ENCODE peak calls at places on chromosomes 6 and 20, in nine cellular contexts. G, O, X, B, A, K, H, I and R are unnamed samples. For H3K36me3 and H3K4me1, the result is how much of the 10 kb centered on the place peaks cover.

GRCh38 chr6:134402372-134402984 is 84.6 kb upstream of the SGK1 start:
- DNase-seq in H (no peak), A (no peak), K (no peak), G (no peak), B (no peak), O (no peak), I (no peak), X (no peak), R (no peak)

GRCh38 chr20:61822396-61822795 is 243.3 kb downstream of the TAF4 start:
- DNase-seq in A (no peak), I (no peak), G (peak), B (no peak), X (no peak), K (no peak), H (no peak), O (no peak), R (no peak)

GRCh38 chr6:36717231-36717825 is 19.7 kb downstream of the RAB44 start:
- DNase-seq in K (no peak), O (no peak), G (no peak), X (no peak), A (no peak), H (no peak), B (no peak), I (no peak), R (no peak)

GRCh38 chr20:49548371-49548947 is 19.5 kb downstream of the PTGIS start:
- DNase-seq in A (no peak), H (no peak), B (no peak), I (no peak), G (no peak), K (no peak), O (no peak), X (no peak), R (no peak)

GRCh38 chr6:48628316-48628715 is 517.3 kb upstream of the PTCHD4 start:
- DNase-seq in A (peak), K (peak), X (no peak), B (no peak), H (no peak), O (no peak), G (no peak), I (no peak), R (no peak)

GRCh38 chr20:52536040-52536439 is 344.5 kb upstream of the ZFP64 start:
- DNase-seq in A (no peak), I (no peak), K (no peak), G (no peak), X (no peak), H (no peak), O (no peak), B (no peak), R (no peak)

GRCh38 chr6:157911786-157912185 is 69.9 kb upstream of the SYNJ2 start:
- DNase-seq in X (no peak), H (no peak), I (no peak), B (no peak), G (no peak), K (no peak), O (no peak), A (no peak), R (no peak)

GRCh38 chr6:46053034-46053933 is 37.6 kb upstream of the CLIC5 start:
- DNase-seq in I (peak), X (no peak), K (peak), H (no peak), B (no peak), G (no peak), O (no peak), A (no peak), R (no peak)

GRCh38 chr20:59577809-59578601 is 26.3 kb upstream of the PHACTR3 start:
- DNase-seq in G (no peak), H (no peak), K (no peak), X (no peak), I (no peak), B (no peak), O (no peak), A (no peak), R (no peak)

GRCh38 chr6:5087389-5087788 is 2.2 kb downstream of the PPP1R3G start:
- DNase-seq in I (peak), B (no peak), H (no peak), G (peak), A (no peak), X (no peak), K (no peak), O (no peak), R (no peak)

GRCh38 chr20:41889125-41889870 is 271.1 kb upstream of the CHD6 start:
- DNase-seq in X (peak), I (no peak), G (no peak), K (no peak), O (no peak), B (peak), A (no peak), H (no peak), R (no peak)

GRCh38 chr20:33124261-33124660 is 43.7 kb upstream of the BPIFA2 start:
- DNase-seq in A (no peak), H (no peak), I (no peak), O (no peak), K (no peak), G (no peak), B (no peak), X (no peak), R (no peak)

GRCh38 chr6:14622135-14622534 is 504.6 kb downstream of the CD83 start:
- DNase-seq in H (no peak), O (no peak), G (no peak), I (no peak), A (no peak), K (no peak), X (no peak), B (peak), R (no peak)

GRCh38 chr6:27726620-27727023 is 185.6 kb downstream of the OR2B2 start:
- DNase-seq in A (no peak), K (peak), O (no peak), X (no peak), G (no peak), I (no peak), B (peak), H (no peak), R (no peak)

GRCh38 chr6:34890526-34890910 is 1.5 kb downstream of the ANKS1A start:
- DNase-seq in B (no peak), A (no peak), I (no peak), G (no peak), K (peak), X (no peak), O (no peak), H (no peak), R (no peak)
- H3K4me3 ChIP-seq in B (peak), A (peak), I (peak), G (peak), K (peak), X (no peak), O (peak), H (peak), R (peak)

GRCh38 chr6:124131259-124131658 is 327.6 kb downstream of the NKAIN2 start:
- DNase-seq in K (no peak), B (peak), H (no peak), O (no peak), I (no peak), G (no peak), X (no peak), A (peak), R (no peak)

GRCh38 chr6:124132256-124132655 is 328.6 kb downstream of the NKAIN2 start:
- DNase-seq in K (no peak), A (peak), B (no peak), G (no peak), X (no peak), I (no peak), H (no peak), O (no peak), R (no peak)

DNA sequence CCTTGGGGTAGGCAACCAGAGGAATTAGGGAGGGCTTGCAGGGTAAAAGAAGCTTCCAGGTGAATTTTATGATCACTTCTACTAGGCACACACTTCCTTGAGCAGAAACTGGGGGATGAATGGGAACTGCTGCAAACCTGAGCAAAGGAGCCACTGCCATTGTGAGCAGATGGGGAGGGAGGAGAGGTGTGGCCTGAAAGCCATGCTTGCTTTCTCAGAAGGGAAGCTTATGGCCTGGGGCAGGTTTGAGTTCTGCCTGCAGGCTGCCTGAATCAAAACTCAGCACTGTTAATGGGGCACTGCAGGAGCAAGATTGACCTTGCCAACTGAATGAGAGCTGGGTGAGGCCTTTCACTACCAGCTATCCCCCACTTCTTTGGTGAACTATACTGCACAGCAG is 328.1 kb downstream of the NKAIN2 start:
- DNase-seq in A (no peak), I (no peak), G (no peak), X (no peak), H (no peak), K (no peak), B (no peak), O (no peak), R (no peak)
- H3K36me3 ChIP-seq in A (under half), I (under half), G (under half), X (under half), H (under half), K (under half), B (under half), O (under half), R (under half)

GRCh38 chr6:111600588-111601440 is 4.9 kb downstream of the TRAF3IP2 start:
- DNase-seq in I (no peak), K (no peak), G (no peak), H (no peak), A (no peak), B (no peak), X (no peak), O (no peak), R (no peak)
- H3K4me1 ChIP-seq in I (half or more), K (half or more), G (under half), H (under half), A (under half), B (half or more), X (under half), O (under half), R (under half)

DNA sequence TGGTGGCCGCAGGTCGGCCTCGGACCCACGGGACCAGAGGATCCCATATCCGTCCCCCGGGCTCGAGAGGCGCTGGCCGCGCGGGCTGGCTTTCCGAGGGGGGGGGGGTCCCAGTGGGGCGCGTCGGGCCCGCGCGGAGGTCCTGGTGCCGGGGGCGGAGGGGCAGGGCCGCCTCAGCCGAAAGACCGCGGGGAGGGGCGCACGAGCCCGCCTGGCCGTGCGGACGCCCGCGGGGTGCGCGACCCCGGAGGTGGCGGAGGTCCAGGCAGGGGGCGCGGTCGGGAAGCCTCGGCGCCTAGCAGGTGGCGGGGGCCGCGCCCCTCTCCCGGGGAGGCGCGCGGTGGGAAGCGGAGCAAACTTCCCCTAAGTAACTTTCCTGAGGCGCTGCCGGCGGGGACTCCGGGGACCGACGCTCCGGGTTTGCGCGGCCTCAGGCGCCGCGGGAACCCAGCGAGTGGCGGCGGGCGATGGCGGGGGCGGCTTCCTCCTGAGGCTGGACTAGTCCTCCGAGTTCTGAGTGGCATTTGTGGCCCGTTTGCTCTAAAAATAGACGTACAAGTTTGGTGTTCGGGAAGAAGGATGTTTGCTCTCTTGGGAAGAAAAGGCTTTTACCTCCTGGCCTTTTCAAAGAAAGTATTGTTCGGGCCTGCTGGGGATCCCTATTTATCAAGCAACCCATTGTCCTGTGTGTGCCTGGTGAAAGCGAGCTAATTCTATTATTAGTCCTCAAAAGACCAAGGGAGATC is 26.4 kb upstream of the BTBD3 start:
- DNase-seq in X (no peak), H (peak), G (peak), I (peak), O (no peak), B (peak), K (peak), A (peak), R (peak)
- H3K4me3 ChIP-seq in X (peak), H (peak), G (peak), I (peak), O (no peak), B (peak), K (peak), A (peak), R (peak)

GRCh38 chr20:3576363-3576762 is 86.8 kb downstream of the GFRA4 start:
- DNase-seq in G (no peak), O (no peak), B (no peak), X (no peak), A (no peak), I (no peak), H (no peak), K (no peak), R (no peak)
- H3K36me3 ChIP-seq in G (under half), O (under half), B (under half), X (under half), A (under half), I (half or more), H (under half), K (under half), R (under half)

GRCh38 chr6:107613980-107614379 is 124.1 kb downstream of the SOBP start:
- DNase-seq in I (no peak), B (no peak), A (no peak), H (no peak), K (no peak), O (no peak), X (no peak), G (no peak), R (peak)
- H3K4me1 ChIP-seq in I (under half), B (under half), A (under half), H (under half), K (under half), O (under half), X (under half), G (under half), R (under half)

GRCh38 chr6:112253505-112253841 is 894 bp downstream of the LAMA4 start:
- DNase-seq in I (no peak), K (no peak), X (no peak), G (no peak), O (no peak), A (no peak), B (no peak), H (no peak), R (no peak)

GRCh38 chr6:112253842-112254816 is at the start of gene LAMA4:
- DNase-seq in G (peak), X (no peak), K (peak), O (no peak), A (peak), H (peak), B (no peak), I (peak), R (peak)

GRCh38 chr6:112251170-112251945 is 3.0 kb downstream of the LAMA4 start:
- DNase-seq in A (peak), B (no peak), O (no peak), K (peak), G (peak), X (no peak), I (peak), H (peak), R (no peak)

GRCh38 chr6:112252571-112253504 is 1.5 kb downstream of the LAMA4 start:
- DNase-seq in K (no peak), I (peak), A (peak), H (no peak), G (no peak), X (no peak), B (no peak), O (no peak), R (no peak)

DNA sequence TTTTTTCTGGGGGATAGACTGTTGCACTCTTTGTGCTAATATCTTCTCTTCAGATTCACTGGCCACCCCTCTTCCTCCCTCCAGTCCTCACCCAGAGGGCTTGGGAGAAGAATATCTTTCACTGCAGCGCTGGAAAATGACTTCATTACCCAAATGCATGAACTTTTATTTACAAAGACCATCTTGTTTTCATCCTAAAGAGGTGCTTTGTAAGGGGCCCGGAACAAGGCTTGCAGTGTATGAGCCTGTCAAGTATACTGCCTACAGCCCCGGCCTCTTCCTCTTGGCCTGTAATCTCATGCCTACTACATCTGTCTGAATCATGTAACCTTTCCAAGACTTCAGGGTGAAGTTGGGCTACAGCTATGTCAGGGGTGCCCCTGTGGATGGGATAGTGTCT is 554 bp upstream of the LAMA4 start:
- DNase-seq in B (no peak), I (no peak), H (no peak), X (no peak), A (no peak), G (no peak), O (no peak), K (no peak), R (no peak)
- H3K4me3 ChIP-seq in B (no peak), I (no peak), H (peak), X (no peak), A (peak), G (no peak), O (no peak), K (peak), R (no peak)

GRCh38 chr6:56474531-56474930 is 168.2 kb downstream of the DST start:
- DNase-seq in I (no peak), B (no peak), A (no peak), O (no peak), X (no peak), G (no peak), H (no peak), K (no peak), R (no peak)
- H3K36me3 ChIP-seq in I (half or more), B (under half), A (half or more), O (under half), X (under half), G (under half), H (under half), K (half or more), R (under half)

DNA sequence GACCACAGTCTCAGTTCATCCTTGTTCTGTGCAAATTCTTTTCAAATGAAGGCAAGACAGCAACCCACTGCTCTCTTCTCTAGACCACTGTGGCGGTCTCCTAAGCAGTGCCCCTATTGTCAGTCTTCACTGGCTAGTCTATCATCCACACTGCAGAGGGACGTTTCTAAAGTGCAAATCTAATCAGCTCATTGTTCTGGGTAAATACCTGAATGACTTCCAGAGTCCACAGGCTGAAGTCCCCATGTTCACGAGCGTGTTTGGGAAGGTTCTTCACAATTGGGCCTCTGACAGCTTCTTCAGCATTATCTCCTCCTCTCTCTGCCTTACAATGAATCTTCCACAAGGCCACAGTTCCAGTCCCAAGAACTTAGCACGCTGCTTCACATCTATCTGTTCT is 73.2 kb downstream of the LAMA4 start:
- DNase-seq in K (no peak), H (no peak), I (no peak), A (no peak), X (no peak), B (no peak), O (no peak), G (no peak), R (no peak)
- H3K4me1 ChIP-seq in K (under half), H (under half), I (under half), A (under half), X (under half), B (under half), O (under half), G (under half), R (under half)